ENCODE peak calls at places on chromosome 4, in ten cellular contexts. V is pancreas; I is CD8-positive, alpha-beta T cell; L is IMR-90; O is bronchial epithelial cell; X is heart right ventricle; K is left ventricle myocardium inferior; N is SK-N-SH; D is kidney epithelial cell; B is HL-60. A is an unnamed sample. For H3K27me3, the result is how much of the 10 kb centered on the place peaks cover.

GRCh38 chr4:8427761-8428287 is 12.7 kb downstream of the ACOX3 start:
- DNase-seq in V (peak), I (no peak), L (peak), O (peak), X (peak), K (peak), N (peak), D (no peak), B (peak), A (no peak)

GRCh38 chr4:100843897-100844296 is 326.1 kb upstream of the EMCN start:
- DNase-seq in V (no peak), I (no peak), L (no peak), O (no peak), X (no peak), K (no peak), N (no peak), D (no peak), B (no peak), A (no peak)

GRCh38 chr4:932713-933070 is 432 bp downstream of the TMEM175 start:
- DNase-seq in V (no peak), I (no peak), L (peak), O (no peak), X (no peak), K (no peak), N (peak), D (no peak), B (no peak), A (no peak)

GRCh38 chr4:138053601-138054322 is 188.4 kb downstream of the SLC7A11 start:
- DNase-seq in V (no peak), I (no peak), L (peak), O (peak), X (no peak), K (no peak), N (peak), D (peak), B (no peak), A (no peak)

GRCh38 chr4:53185853-53186590 is 179.8 kb downstream of the SCFD2 start:
- DNase-seq in V (no peak), I (no peak), L (peak), O (no peak), X (no peak), K (no peak), N (no peak), D (no peak), B (no peak), A (no peak)

GRCh38 chr4:184980261-184980660 is 38.0 kb upstream of the HELT start:
- DNase-seq in V (no peak), I (no peak), L (no peak), O (peak), X (no peak), K (no peak), N (no peak), D (no peak), B (no peak), A (no peak)

GRCh38 chr4:64538219-64538618 is 129.0 kb upstream of the TECRL start:
- DNase-seq in V (no peak), I (no peak), L (no peak), O (no peak), X (no peak), K (no peak), N (no peak), D (no peak), B (no peak), A (no peak)

GRCh38 chr4:167234388-167234881 is at the start of gene SPOCK3:
- DNase-seq in V (peak), I (no peak), L (no peak), O (peak), X (peak), K (peak), N (peak), D (no peak), B (no peak), A (peak)

GRCh38 chr4:26131053-26131452 is 189.8 kb upstream of the RBPJ start:
- DNase-seq in V (no peak), I (no peak), L (no peak), O (no peak), X (no peak), K (no peak), N (no peak), D (no peak), B (no peak), A (no peak)

GRCh38 chr4:87017580-87018061 is 82.8 kb downstream of the AFF1 start:
- DNase-seq in V (no peak), I (no peak), L (peak), O (no peak), X (no peak), K (no peak), N (no peak), D (no peak), B (no peak), A (no peak)

GRCh38 chr4:15910150-15910945 is 28.2 kb downstream of the FGFBP1 start:
- DNase-seq in V (no peak), I (no peak), L (no peak), O (peak), X (no peak), K (no peak), N (no peak), D (no peak), B (no peak), A (no peak)

GRCh38 chr4:112514079-112514448 is 1.9 kb downstream of the NEUROG2 start:
- DNase-seq in V (no peak), I (no peak), L (no peak), O (no peak), X (no peak), K (no peak), N (peak), D (no peak), B (no peak), A (no peak)

GRCh38 chr4:10007436-10007740 is 13.9 kb downstream of the SLC2A9 start:
- DNase-seq in V (no peak), I (no peak), L (no peak), O (no peak), X (no peak), K (no peak), N (no peak), D (no peak), B (no peak), A (no peak)

GRCh38 chr4:182338731-182339130 is 95.5 kb downstream of the TENM3 start:
- DNase-seq in V (no peak), I (no peak), L (peak), O (no peak), X (no peak), K (no peak), N (no peak), D (peak), B (no peak), A (no peak)

GRCh38 chr4:148477276-148477675 is 35.1 kb upstream of the NR3C2 start:
- DNase-seq in V (no peak), I (no peak), L (no peak), O (no peak), X (no peak), K (no peak), N (no peak), D (no peak), B (no peak), A (no peak)

GRCh38 chr4:172683016-172683415 is 485.6 kb upstream of the GALNT7 start:
- DNase-seq in V (no peak), I (no peak), L (peak), O (no peak), X (no peak), K (no peak), N (no peak), D (no peak), B (no peak), A (no peak)

GRCh38 chr4:105490523-105490922 is 16.7 kb upstream of the PPA2 start:
- DNase-seq in V (no peak), I (no peak), L (no peak), O (no peak), X (no peak), K (no peak), N (no peak), D (no peak), B (no peak), A (no peak)

GRCh38 chr4:88759039-88759631 is 61.5 kb upstream of the NAP1L5 start:
- DNase-seq in V (no peak), I (no peak), L (peak), O (peak), X (no peak), K (no peak), N (peak), D (no peak), B (no peak), A (no peak)

GRCh38 chr4:167779864-167780263 is 312.5 kb upstream of the ANXA10 start:
- DNase-seq in V (no peak), I (no peak), L (no peak), O (no peak), X (no peak), K (no peak), N (no peak), D (no peak), B (no peak), A (no peak)

GRCh38 chr4:190020790-190021717 is 6.0 kb downstream of the FRG2 start:
- DNase-seq in V (peak), I (no peak), L (peak), O (peak), X (no peak), K (no peak), N (peak), D (peak), B (no peak), A (peak)

GRCh38 chr4:163482197-163482596 is 8.6 kb upstream of the TKTL2 start:
- DNase-seq in V (no peak), I (no peak), L (no peak), O (no peak), X (no peak), K (no peak), N (no peak), D (no peak), B (no peak), A (no peak)

GRCh38 chr4:43567644-43568043 is 675.1 kb downstream of the GRXCR1 start:
- DNase-seq in V (no peak), I (no peak), L (no peak), O (no peak), X (no peak), K (no peak), N (no peak), D (no peak), B (no peak), A (no peak)

GRCh38 chr4:88352062-88352461 is 26.6 kb upstream of the HERC6 start:
- DNase-seq in V (no peak), I (no peak), L (peak), O (peak), X (no peak), K (no peak), N (no peak), D (no peak), B (no peak), A (no peak)

GRCh38 chr4:8321220-8321619 is 51.7 kb downstream of the HTRA3 start:
- DNase-seq in V (no peak), I (no peak), L (no peak), O (no peak), X (no peak), K (no peak), N (no peak), D (no peak), B (no peak), A (no peak)

GRCh38 chr4:15400911-15401671 is 26.7 kb upstream of the C1QTNF7 start:
- DNase-seq in V (peak), I (peak), L (peak), O (peak), X (peak), K (peak), N (peak), D (no peak), B (peak), A (peak)

GRCh38 chr4:102440498-102440897 is 60.7 kb upstream of the NFKB1 start:
- DNase-seq in V (no peak), I (no peak), L (no peak), O (no peak), X (no peak), K (no peak), N (no peak), D (no peak), B (no peak), A (no peak)

GRCh38 chr4:84050014-84050413 is 449.1 kb downstream of the NKX6-1 start:
- DNase-seq in V (no peak), I (no peak), L (no peak), O (no peak), X (no peak), K (no peak), N (no peak), D (no peak), B (no peak), A (no peak)

GRCh38 chr4:28555851-28556250 is 1695.2 kb downstream of the STIM2 start:
- DNase-seq in V (no peak), I (no peak), L (peak), O (peak), X (no peak), K (no peak), N (no peak), D (no peak), B (no peak), A (no peak)

GRCh38 chr4:20019310-20020015 is 232.2 kb upstream of the SLIT2 start:
- DNase-seq in V (no peak), I (no peak), L (peak), O (peak), X (no peak), K (no peak), N (no peak), D (no peak), B (no peak), A (no peak)

GRCh38 chr4:17662694-17663093 is 48.3 kb downstream of the MED28 start:
- DNase-seq in V (no peak), I (no peak), L (peak), O (peak), X (no peak), K (no peak), N (no peak), D (peak), B (no peak), A (no peak)

GRCh38 chr4:107183155-107183774 is 147.2 kb upstream of the DKK2 start:
- DNase-seq in V (no peak), I (no peak), L (peak), O (peak), X (peak), K (no peak), N (peak), D (peak), B (peak), A (no peak)

GRCh38 chr4:13907255-13907751 is 279.8 kb upstream of the BOD1L1 start:
- DNase-seq in V (no peak), I (no peak), L (peak), O (peak), X (no peak), K (no peak), N (no peak), D (peak), B (no peak), A (no peak)

GRCh38 chr4:41865981-41866798 is 69.0 kb upstream of the TMEM33 start:
- DNase-seq in V (no peak), I (no peak), L (no peak), O (no peak), X (no peak), K (no peak), N (no peak), D (no peak), B (no peak), A (no peak)

GRCh38 chr4:41865306-41865980 is 69.8 kb upstream of the TMEM33 start:
- DNase-seq in V (no peak), I (no peak), L (no peak), O (no peak), X (no peak), K (no peak), N (no peak), D (no peak), B (no peak), A (no peak)

GRCh38 chr4:41866799-41867677 is 68.2 kb upstream of the TMEM33 start:
- DNase-seq in V (no peak), I (no peak), L (no peak), O (no peak), X (no peak), K (no peak), N (no peak), D (no peak), B (no peak), A (no peak)
- H3K27me3 ChIP-seq in V (under half), I (under half), L (half or more), O (under half), X (half or more), K (half or more), N (under half), D (under half), B (under half), A (half or more)

DNA sequence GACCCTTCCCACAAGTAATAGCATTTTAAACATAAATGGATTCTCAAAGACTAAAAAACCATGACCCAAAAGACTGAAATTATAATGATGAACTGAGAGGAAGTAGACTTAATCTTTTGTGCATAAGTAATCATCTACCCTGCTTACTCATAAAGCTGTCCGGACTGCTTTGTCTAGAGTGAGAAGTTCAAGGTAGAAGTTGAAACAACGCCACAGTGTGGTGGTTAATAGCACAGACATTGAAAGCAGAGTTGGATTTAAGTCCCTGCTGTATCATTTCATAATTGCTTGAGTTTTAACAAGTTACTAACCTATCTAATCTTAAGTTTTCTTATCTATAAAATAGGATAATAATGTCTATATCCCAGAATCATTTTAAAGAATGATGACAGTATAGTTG is 346.5 kb downstream of the CENPC start:
- DNase-seq in V (no peak), I (no peak), L (no peak), O (peak), X (no peak), K (no peak), N (no peak), D (peak), B (peak), A (no peak)
- TF ChIP-seq CTCF in V (no peak), I (no peak), L (no peak), O (peak), X (peak), K (peak), N (peak), D (peak), B (peak), A (no peak)

DNA sequence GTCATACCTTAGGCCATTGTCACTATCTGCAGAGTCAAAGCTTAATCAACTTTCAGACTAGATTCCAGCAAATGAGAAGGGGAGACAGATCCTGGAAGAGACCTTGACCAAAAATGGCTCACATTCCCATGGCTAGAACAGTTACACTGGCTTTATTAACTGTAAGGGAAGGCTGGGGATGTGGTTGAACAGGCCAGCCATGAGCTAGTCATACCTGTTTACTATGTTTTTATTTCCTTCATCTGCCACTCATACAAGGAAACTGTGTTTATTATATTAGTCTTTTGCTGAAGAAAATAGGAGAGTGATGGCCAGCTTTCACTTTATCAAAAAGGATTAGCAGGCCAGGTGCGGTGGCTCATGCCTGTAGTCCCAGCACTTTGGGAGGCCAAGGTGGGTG is 319.7 kb downstream of the RAPGEF2 start:
- DNase-seq in V (no peak), I (no peak), L (no peak), O (no peak), X (no peak), K (no peak), N (no peak), D (no peak), B (no peak), A (no peak)
- H3K4me3 ChIP-seq in V (no peak), I (no peak), L (no peak), O (no peak), X (no peak), K (no peak), N (no peak), D (no peak), B (no peak), A (no peak)

DNA sequence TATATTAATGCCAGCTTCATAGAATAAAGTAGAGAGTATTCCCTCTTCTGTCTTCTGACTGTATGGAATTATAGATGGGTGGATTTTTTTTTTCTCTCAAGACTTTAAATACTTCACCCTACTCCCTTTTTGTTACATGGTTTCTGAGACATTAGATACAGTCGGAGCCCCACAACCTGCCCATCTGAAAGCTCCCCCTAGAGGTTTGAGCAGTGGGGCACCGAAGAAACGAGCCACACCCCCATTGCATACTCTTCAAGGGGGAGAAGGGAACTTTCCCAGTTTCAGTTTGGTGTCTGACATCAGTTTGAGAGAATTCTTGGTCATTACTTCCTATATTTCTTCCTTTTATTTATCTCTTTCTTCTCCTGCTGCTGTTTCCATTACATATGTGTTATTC is 437.6 kb upstream of the AGA start:
- DNase-seq in V (no peak), I (no peak), L (no peak), O (no peak), X (no peak), K (no peak), N (no peak), D (no peak), B (no peak), A (no peak)
- H3K27me3 ChIP-seq in V (under half), I (under half), L (under half), O (under half), X (under half), K (under half), N (under half), D (under half), B (under half), A (under half)

DNA sequence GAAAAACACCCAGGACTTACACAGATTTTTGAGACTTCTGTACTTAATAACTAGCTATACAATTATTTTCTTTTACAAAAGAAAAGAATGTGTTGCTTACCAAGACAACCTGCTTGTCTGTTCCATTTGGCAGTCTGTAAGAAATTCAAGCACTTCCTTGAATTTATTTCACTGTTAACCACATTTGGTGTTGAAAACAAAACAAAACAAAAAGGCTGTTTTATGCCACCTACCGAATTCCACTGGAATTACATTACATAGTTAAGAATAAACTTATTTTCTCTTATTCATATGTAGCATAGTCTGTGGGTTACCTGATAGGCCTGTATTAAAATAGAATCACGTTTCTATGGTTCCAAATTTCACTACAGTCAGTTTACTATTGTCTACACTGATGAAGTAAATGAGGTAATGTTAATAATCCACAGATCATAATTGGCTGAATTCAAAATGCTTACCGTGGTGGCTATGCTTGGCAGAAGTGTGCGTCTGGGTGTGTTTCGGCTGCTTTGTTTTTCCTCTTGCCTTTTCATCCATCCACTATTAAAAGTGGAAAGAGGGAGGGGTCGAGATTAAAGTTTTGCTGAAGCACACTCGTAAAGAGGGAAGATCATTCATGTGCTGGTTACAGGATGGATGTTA is at the start of gene TLR1:
- DNase-seq in V (no peak), I (no peak), L (peak), O (peak), X (peak), K (no peak), N (peak), D (peak), B (peak), A (no peak)
- TF ChIP-seq CTCF in V (peak), I (peak), L (peak), O (peak), X (peak), K (peak), N (peak), D (peak), B (peak), A (peak)

GRCh38 chr4:79623125-79623905 is 215.3 kb upstream of the GK2 start:
- DNase-seq in V (no peak), I (no peak), L (peak), O (no peak), X (no peak), K (no peak), N (no peak), D (no peak), B (no peak), A (no peak)
- H3K4me3 ChIP-seq in V (no peak), I (no peak), L (no peak), O (no peak), X (no peak), K (peak), N (no peak), D (no peak), B (no peak), A (no peak)

GRCh38 chr4:153483432-153484418 is 17.6 kb downstream of the TMEM131L start:
- DNase-seq in V (no peak), I (no peak), L (peak), O (no peak), X (peak), K (no peak), N (no peak), D (no peak), B (no peak), A (no peak)

GRCh38 chr4:153485860-153486259 is 19.7 kb downstream of the TMEM131L start:
- DNase-seq in V (no peak), I (no peak), L (no peak), O (no peak), X (no peak), K (no peak), N (no peak), D (no peak), B (no peak), A (no peak)

GRCh38 chr4:153486281-153487151 is 20.4 kb downstream of the TMEM131L start:
- DNase-seq in V (peak), I (peak), L (peak), O (peak), X (peak), K (no peak), N (no peak), D (peak), B (no peak), A (no peak)

GRCh38 chr4:153488006-153488718 is 22.0 kb downstream of the TMEM131L start:
- DNase-seq in V (no peak), I (peak), L (peak), O (peak), X (no peak), K (no peak), N (no peak), D (no peak), B (no peak), A (no peak)

GRCh38 chr4:153485374-153485773 is 19.2 kb downstream of the TMEM131L start:
- DNase-seq in V (no peak), I (no peak), L (no peak), O (no peak), X (no peak), K (no peak), N (no peak), D (no peak), B (no peak), A (no peak)
- H3K27me3 ChIP-seq in V (under half), I (under half), L (under half), O (under half), X (under half), K (under half), N (under half), D (under half), B (under half), A (under half)

A was measured in lower lobe of right lung.